ENCODE peak calls at places on chromosomes 5 and 9, in nine cellular contexts. One of them, this sample, is unnamed.

GRCh38 chr9:100084734-100085133 is 14.1 kb downstream of the ERP44 start:
- ATAC-seq in left lung: no peak
- ATAC-seq in right cardiac atrium: no peak
- ATAC-seq in naive thymus-derived CD8-positive, alpha-beta T cell: peak; percentile 93
- ATAC-seq in activated CD8-positive, alpha-beta memory T cell treated with anti-CD3 and anti-CD28 coated beads, Interleukin-2, amount 10 ng/mL, durations not matched to agents 7 days and 5 days: peak; percentile 65
- ATAC-seq in T-cell: peak; percentile 52
- ATAC-seq in thoracic aorta: no peak
- ATAC-seq in PC-3: no peak
- ATAC-seq in activated B cell treated with CpG ODN at 0.5 μM for 24 hours: peak; percentile 65
- ATAC-seq in this sample: peak; percentile 82

GRCh38 chr5:146588331-146588730 is 72.3 kb upstream of the GPR151 start:
- ATAC-seq in left lung: no peak
- ATAC-seq in right cardiac atrium: no peak
- ATAC-seq in naive thymus-derived CD8-positive, alpha-beta T cell: no peak
- ATAC-seq in activated CD8-positive, alpha-beta memory T cell treated with anti-CD3 and anti-CD28 coated beads, Interleukin-2, amount 10 ng/mL, durations not matched to agents 7 days and 5 days: no peak
- ATAC-seq in T-cell: no peak
- ATAC-seq in thoracic aorta: no peak
- ATAC-seq in PC-3: peak; percentile 53
- ATAC-seq in activated B cell treated with CpG ODN at 0.5 μM for 24 hours: no peak
- ATAC-seq in this sample: no peak

GRCh38 chr5:40033009-40033408 is 608.2 kb upstream of the DAB2 start:
- ATAC-seq in left lung: no peak
- ATAC-seq in right cardiac atrium: no peak
- ATAC-seq in naive thymus-derived CD8-positive, alpha-beta T cell: peak; percentile 16
- ATAC-seq in activated CD8-positive, alpha-beta memory T cell treated with anti-CD3 and anti-CD28 coated beads, Interleukin-2, amount 10 ng/mL, durations not matched to agents 7 days and 5 days: no peak
- ATAC-seq in T-cell: no peak
- ATAC-seq in thoracic aorta: no peak
- ATAC-seq in PC-3: no peak
- ATAC-seq in activated B cell treated with CpG ODN at 0.5 μM for 24 hours: peak; percentile 25
- ATAC-seq in this sample: no peak

GRCh38 chr9:98192503-98193335 is at the start of gene CORO2A:
- ATAC-seq in left lung: peak; percentile 88
- ATAC-seq in right cardiac atrium: peak; percentile 89
- ATAC-seq in naive thymus-derived CD8-positive, alpha-beta T cell: peak; percentile 66
- ATAC-seq in activated CD8-positive, alpha-beta memory T cell treated with anti-CD3 and anti-CD28 coated beads, Interleukin-2, amount 10 ng/mL, durations not matched to agents 7 days and 5 days: peak; percentile 88
- ATAC-seq in T-cell: peak; percentile 82
- ATAC-seq in thoracic aorta: peak; percentile 54
- ATAC-seq in PC-3: peak; percentile 76
- ATAC-seq in activated B cell treated with CpG ODN at 0.5 μM for 24 hours: peak; percentile 91
- ATAC-seq in this sample: peak; percentile 82

GRCh38 chr5:156020650-156021049 is 306.3 kb upstream of the SGCD start:
- ATAC-seq in left lung: no peak
- ATAC-seq in right cardiac atrium: no peak
- ATAC-seq in naive thymus-derived CD8-positive, alpha-beta T cell: no peak
- ATAC-seq in activated CD8-positive, alpha-beta memory T cell treated with anti-CD3 and anti-CD28 coated beads, Interleukin-2, amount 10 ng/mL, durations not matched to agents 7 days and 5 days: no peak
- ATAC-seq in T-cell: no peak
- ATAC-seq in thoracic aorta: no peak
- ATAC-seq in PC-3: no peak
- ATAC-seq in activated B cell treated with CpG ODN at 0.5 μM for 24 hours: no peak
- ATAC-seq in this sample: no peak

GRCh38 chr9:104903609-104904008 is 24.3 kb downstream of the ABCA1 start:
- ATAC-seq in left lung: no peak
- ATAC-seq in right cardiac atrium: no peak
- ATAC-seq in naive thymus-derived CD8-positive, alpha-beta T cell: no peak
- ATAC-seq in activated CD8-positive, alpha-beta memory T cell treated with anti-CD3 and anti-CD28 coated beads, Interleukin-2, amount 10 ng/mL, durations not matched to agents 7 days and 5 days: no peak
- ATAC-seq in T-cell: no peak
- ATAC-seq in thoracic aorta: no peak
- ATAC-seq in PC-3: no peak
- ATAC-seq in activated B cell treated with CpG ODN at 0.5 μM for 24 hours: no peak
- ATAC-seq in this sample: no peak

GRCh38 chr5:142834504-142834903 is 64.3 kb downstream of the ARHGAP26 start:
- ATAC-seq in left lung: no peak
- ATAC-seq in right cardiac atrium: no peak
- ATAC-seq in naive thymus-derived CD8-positive, alpha-beta T cell: no peak
- ATAC-seq in activated CD8-positive, alpha-beta memory T cell treated with anti-CD3 and anti-CD28 coated beads, Interleukin-2, amount 10 ng/mL, durations not matched to agents 7 days and 5 days: no peak
- ATAC-seq in T-cell: no peak
- ATAC-seq in thoracic aorta: no peak
- ATAC-seq in PC-3: no peak
- ATAC-seq in activated B cell treated with CpG ODN at 0.5 μM for 24 hours: no peak
- ATAC-seq in this sample: no peak

GRCh38 chr9:70935856-70936255 is 185.6 kb downstream of the TRPM3 start:
- ATAC-seq in left lung: no peak
- ATAC-seq in right cardiac atrium: no peak
- ATAC-seq in naive thymus-derived CD8-positive, alpha-beta T cell: no peak
- ATAC-seq in activated CD8-positive, alpha-beta memory T cell treated with anti-CD3 and anti-CD28 coated beads, Interleukin-2, amount 10 ng/mL, durations not matched to agents 7 days and 5 days: no peak
- ATAC-seq in T-cell: no peak
- ATAC-seq in thoracic aorta: no peak
- ATAC-seq in PC-3: no peak
- ATAC-seq in activated B cell treated with CpG ODN at 0.5 μM for 24 hours: no peak
- ATAC-seq in this sample: no peak

GRCh38 chr5:171757853-171758535 is 27.6 kb upstream of the SMIM23 start:
- ATAC-seq in left lung: no peak
- ATAC-seq in right cardiac atrium: no peak
- ATAC-seq in naive thymus-derived CD8-positive, alpha-beta T cell: no peak
- ATAC-seq in activated CD8-positive, alpha-beta memory T cell treated with anti-CD3 and anti-CD28 coated beads, Interleukin-2, amount 10 ng/mL, durations not matched to agents 7 days and 5 days: no peak
- ATAC-seq in T-cell: no peak
- ATAC-seq in thoracic aorta: no peak
- ATAC-seq in PC-3: peak; percentile 100
- ATAC-seq in activated B cell treated with CpG ODN at 0.5 μM for 24 hours: no peak
- ATAC-seq in this sample: peak; percentile 99

GRCh38 chr9:70474413-70474812 is 60.0 kb upstream of the KLF9 start:
- ATAC-seq in left lung: peak; percentile 17
- ATAC-seq in right cardiac atrium: no peak
- ATAC-seq in naive thymus-derived CD8-positive, alpha-beta T cell: no peak
- ATAC-seq in activated CD8-positive, alpha-beta memory T cell treated with anti-CD3 and anti-CD28 coated beads, Interleukin-2, amount 10 ng/mL, durations not matched to agents 7 days and 5 days: no peak
- ATAC-seq in T-cell: no peak
- ATAC-seq in thoracic aorta: no peak
- ATAC-seq in PC-3: no peak
- ATAC-seq in activated B cell treated with CpG ODN at 0.5 μM for 24 hours: no peak
- ATAC-seq in this sample: no peak

GRCh38 chr9:122477826-122478225 is at the start of gene OR1J1:
- ATAC-seq in left lung: no peak
- ATAC-seq in right cardiac atrium: no peak
- ATAC-seq in naive thymus-derived CD8-positive, alpha-beta T cell: no peak
- ATAC-seq in activated CD8-positive, alpha-beta memory T cell treated with anti-CD3 and anti-CD28 coated beads, Interleukin-2, amount 10 ng/mL, durations not matched to agents 7 days and 5 days: no peak
- ATAC-seq in T-cell: no peak
- ATAC-seq in thoracic aorta: no peak
- ATAC-seq in PC-3: no peak
- ATAC-seq in activated B cell treated with CpG ODN at 0.5 μM for 24 hours: no peak
- ATAC-seq in this sample: no peak

GRCh38 chr5:136153581-136154236 is 21.1 kb downstream of the SMAD5 start:
- ATAC-seq in left lung: no peak
- ATAC-seq in right cardiac atrium: no peak
- ATAC-seq in naive thymus-derived CD8-positive, alpha-beta T cell: no peak
- ATAC-seq in activated CD8-positive, alpha-beta memory T cell treated with anti-CD3 and anti-CD28 coated beads, Interleukin-2, amount 10 ng/mL, durations not matched to agents 7 days and 5 days: no peak
- ATAC-seq in T-cell: no peak
- ATAC-seq in thoracic aorta: no peak
- ATAC-seq in PC-3: no peak
- ATAC-seq in activated B cell treated with CpG ODN at 0.5 μM for 24 hours: no peak
- ATAC-seq in this sample: no peak

GRCh38 chr5:108814551-108814950 is 66.9 kb downstream of the FER start:
- ATAC-seq in left lung: peak; percentile 55
- ATAC-seq in right cardiac atrium: no peak
- ATAC-seq in naive thymus-derived CD8-positive, alpha-beta T cell: no peak
- ATAC-seq in activated CD8-positive, alpha-beta memory T cell treated with anti-CD3 and anti-CD28 coated beads, Interleukin-2, amount 10 ng/mL, durations not matched to agents 7 days and 5 days: no peak
- ATAC-seq in T-cell: no peak
- ATAC-seq in thoracic aorta: no peak
- ATAC-seq in PC-3: no peak
- ATAC-seq in activated B cell treated with CpG ODN at 0.5 μM for 24 hours: no peak
- ATAC-seq in this sample: no peak

GRCh38 chr5:173915310-173916005 is 27.3 kb downstream of the CPEB4 start:
- ATAC-seq in left lung: no peak
- ATAC-seq in right cardiac atrium: peak; percentile 26
- ATAC-seq in naive thymus-derived CD8-positive, alpha-beta T cell: no peak
- ATAC-seq in activated CD8-positive, alpha-beta memory T cell treated with anti-CD3 and anti-CD28 coated beads, Interleukin-2, amount 10 ng/mL, durations not matched to agents 7 days and 5 days: no peak
- ATAC-seq in T-cell: no peak
- ATAC-seq in thoracic aorta: no peak
- ATAC-seq in PC-3: no peak
- ATAC-seq in activated B cell treated with CpG ODN at 0.5 μM for 24 hours: no peak
- ATAC-seq in this sample: no peak

GRCh38 chr9:110185806-110186205 is 22.2 kb downstream of the C9orf152 start:
- ATAC-seq in left lung: no peak
- ATAC-seq in right cardiac atrium: no peak
- ATAC-seq in naive thymus-derived CD8-positive, alpha-beta T cell: no peak
- ATAC-seq in activated CD8-positive, alpha-beta memory T cell treated with anti-CD3 and anti-CD28 coated beads, Interleukin-2, amount 10 ng/mL, durations not matched to agents 7 days and 5 days: no peak
- ATAC-seq in T-cell: no peak
- ATAC-seq in thoracic aorta: no peak
- ATAC-seq in PC-3: no peak
- ATAC-seq in activated B cell treated with CpG ODN at 0.5 μM for 24 hours: no peak
- ATAC-seq in this sample: no peak

GRCh38 chr9:78210841-78211301 is 25.0 kb upstream of the CEP78 start:
- ATAC-seq in left lung: no peak
- ATAC-seq in right cardiac atrium: no peak
- ATAC-seq in naive thymus-derived CD8-positive, alpha-beta T cell: peak; percentile 81
- ATAC-seq in activated CD8-positive, alpha-beta memory T cell treated with anti-CD3 and anti-CD28 coated beads, Interleukin-2, amount 10 ng/mL, durations not matched to agents 7 days and 5 days: peak; percentile 54
- ATAC-seq in T-cell: peak; percentile 69
- ATAC-seq in thoracic aorta: no peak
- ATAC-seq in PC-3: no peak
- ATAC-seq in activated B cell treated with CpG ODN at 0.5 μM for 24 hours: peak; percentile 40
- ATAC-seq in this sample: peak; percentile 14

GRCh38 chr5:137218471-137218870 is 280.7 kb downstream of the SPOCK1 start:
- ATAC-seq in left lung: peak; percentile 47
- ATAC-seq in right cardiac atrium: no peak
- ATAC-seq in naive thymus-derived CD8-positive, alpha-beta T cell: no peak
- ATAC-seq in activated CD8-positive, alpha-beta memory T cell treated with anti-CD3 and anti-CD28 coated beads, Interleukin-2, amount 10 ng/mL, durations not matched to agents 7 days and 5 days: no peak
- ATAC-seq in T-cell: no peak
- ATAC-seq in thoracic aorta: no peak
- ATAC-seq in PC-3: peak; percentile 74
- ATAC-seq in activated B cell treated with CpG ODN at 0.5 μM for 24 hours: no peak
- ATAC-seq in this sample: no peak

GRCh38 chr9:90092512-90092911 is 487.7 kb downstream of the GADD45G start:
- ATAC-seq in left lung: no peak
- ATAC-seq in right cardiac atrium: no peak
- ATAC-seq in naive thymus-derived CD8-positive, alpha-beta T cell: peak; percentile 86
- ATAC-seq in activated CD8-positive, alpha-beta memory T cell treated with anti-CD3 and anti-CD28 coated beads, Interleukin-2, amount 10 ng/mL, durations not matched to agents 7 days and 5 days: peak; percentile 36
- ATAC-seq in T-cell: peak; percentile 56
- ATAC-seq in thoracic aorta: no peak
- ATAC-seq in PC-3: no peak
- ATAC-seq in activated B cell treated with CpG ODN at 0.5 μM for 24 hours: no peak
- ATAC-seq in this sample: peak; percentile 45

GRCh38 chr9:29078063-29078660 is 1504.9 kb upstream of the C9orf72 start:
- ATAC-seq in left lung: no peak
- ATAC-seq in right cardiac atrium: no peak
- ATAC-seq in naive thymus-derived CD8-positive, alpha-beta T cell: no peak
- ATAC-seq in activated CD8-positive, alpha-beta memory T cell treated with anti-CD3 and anti-CD28 coated beads, Interleukin-2, amount 10 ng/mL, durations not matched to agents 7 days and 5 days: no peak
- ATAC-seq in T-cell: no peak
- ATAC-seq in thoracic aorta: no peak
- ATAC-seq in PC-3: peak; percentile 93
- ATAC-seq in activated B cell treated with CpG ODN at 0.5 μM for 24 hours: no peak
- ATAC-seq in this sample: no peak

GRCh38 chr5:1568201-1568979 is 44.6 kb upstream of the LPCAT1 start:
- ATAC-seq in left lung: peak; percentile 52
- ATAC-seq in right cardiac atrium: peak; percentile 72
- ATAC-seq in naive thymus-derived CD8-positive, alpha-beta T cell: no peak
- ATAC-seq in activated CD8-positive, alpha-beta memory T cell treated with anti-CD3 and anti-CD28 coated beads, Interleukin-2, amount 10 ng/mL, durations not matched to agents 7 days and 5 days: no peak
- ATAC-seq in T-cell: no peak
- ATAC-seq in thoracic aorta: peak; percentile 84
- ATAC-seq in PC-3: peak; percentile 24
- ATAC-seq in activated B cell treated with CpG ODN at 0.5 μM for 24 hours: no peak
- ATAC-seq in this sample: no peak

GRCh38 chr9:68825755-68826500 is 120.9 kb downstream of the PIP5K1B start:
- ATAC-seq in left lung: no peak
- ATAC-seq in right cardiac atrium: peak; percentile 47
- ATAC-seq in naive thymus-derived CD8-positive, alpha-beta T cell: no peak
- ATAC-seq in activated CD8-positive, alpha-beta memory T cell treated with anti-CD3 and anti-CD28 coated beads, Interleukin-2, amount 10 ng/mL, durations not matched to agents 7 days and 5 days: no peak
- ATAC-seq in T-cell: no peak
- ATAC-seq in thoracic aorta: no peak
- ATAC-seq in PC-3: no peak
- ATAC-seq in activated B cell treated with CpG ODN at 0.5 μM for 24 hours: no peak
- ATAC-seq in this sample: no peak

GRCh38 chr9:27653246-27653645 is 80.0 kb upstream of the C9orf72 start:
- ATAC-seq in left lung: no peak
- ATAC-seq in right cardiac atrium: no peak
- ATAC-seq in naive thymus-derived CD8-positive, alpha-beta T cell: no peak
- ATAC-seq in activated CD8-positive, alpha-beta memory T cell treated with anti-CD3 and anti-CD28 coated beads, Interleukin-2, amount 10 ng/mL, durations not matched to agents 7 days and 5 days: no peak
- ATAC-seq in T-cell: no peak
- ATAC-seq in thoracic aorta: no peak
- ATAC-seq in PC-3: peak; percentile 53
- ATAC-seq in activated B cell treated with CpG ODN at 0.5 μM for 24 hours: no peak
- ATAC-seq in this sample: no peak

GRCh38 chr9:113526841-113527240 is 63.3 kb downstream of the RGS3 start:
- ATAC-seq in left lung: no peak
- ATAC-seq in right cardiac atrium: no peak
- ATAC-seq in naive thymus-derived CD8-positive, alpha-beta T cell: peak; percentile 70
- ATAC-seq in activated CD8-positive, alpha-beta memory T cell treated with anti-CD3 and anti-CD28 coated beads, Interleukin-2, amount 10 ng/mL, durations not matched to agents 7 days and 5 days: no peak
- ATAC-seq in T-cell: no peak
- ATAC-seq in thoracic aorta: no peak
- ATAC-seq in PC-3: no peak
- ATAC-seq in activated B cell treated with CpG ODN at 0.5 μM for 24 hours: no peak
- ATAC-seq in this sample: no peak